ENCODE peak calls at places on chromosomes 7 and 10, in five cellular contexts. S is upper lobe of left lung, H is stomach, T is sigmoid colon, F is GM23338. U is an unnamed sample.

GRCh38 chr7:115087437-115087836 is 165.5 kb downstream of the MDFIC start:
- DNase-seq in H (no peak), S (peak), T (no peak), F (peak), U (no peak)

GRCh38 chr7:70744414-70744942 is 387.5 kb upstream of the GALNT17 start:
- DNase-seq in F (no peak), S (no peak), T (no peak), H (no peak), U (no peak)

GRCh38 chr7:55052726-55053431 is 34.1 kb downstream of the EGFR start:
- DNase-seq in H (no peak), F (no peak), S (no peak), T (no peak), U (no peak)

GRCh38 chr10:62815373-62816111 is 624 bp downstream of the EGR2 start:
- DNase-seq in F (peak), H (no peak), T (no peak), S (no peak), U (peak)

GRCh38 chr7:945556-946255 is 8.8 kb downstream of the ADAP1 start:
- DNase-seq in H (peak), F (peak), T (peak), S (peak), U (peak)

GRCh38 chr7:143303733-143304132 is 12.2 kb upstream of the CLCN1 start:
- DNase-seq in H (no peak), S (no peak), T (no peak), F (no peak), U (no peak)

GRCh38 chr10:73439605-73440298 is 6.4 kb upstream of the MSS51 start:
- DNase-seq in T (no peak), S (no peak), F (no peak), H (no peak), U (no peak)

GRCh38 chr7:82506208-82506607 is 62.6 kb upstream of the CACNA2D1 start:
- DNase-seq in H (no peak), T (no peak), F (no peak), S (no peak), U (no peak)

GRCh38 chr7:44057849-44058758 is 7.3 kb downstream of the PGAM2 start:
- DNase-seq in H (no peak), S (peak), F (no peak), T (peak), U (peak)

GRCh38 chr10:95550073-95550672 is 11.0 kb downstream of the SORBS1 start:
- DNase-seq in S (no peak), H (peak), T (no peak), F (no peak), U (no peak)

GRCh38 chr7:5780801-5781496 is 514 bp downstream of the RNF216 start:
- DNase-seq in T (peak), S (peak), F (peak), H (peak), U (peak)

GRCh38 chr7:10079572-10079971 is 894.1 kb upstream of the PHF14 start:
- DNase-seq in F (no peak), S (no peak), H (no peak), T (no peak), U (no peak)
- TF ChIP-seq CTCF in F (no peak), S (no peak), H (no peak), T (no peak), U (no peak)

GRCh38 chr10:49508249-49508648 is 30.7 kb downstream of the ERCC6 start:
- DNase-seq in S (no peak), H (no peak), F (no peak), T (no peak), U (no peak)
- TF ChIP-seq POLR2AphosphoS5 in S (no peak), H (no peak), F (no peak), T (no peak), U (no peak)

DNA sequence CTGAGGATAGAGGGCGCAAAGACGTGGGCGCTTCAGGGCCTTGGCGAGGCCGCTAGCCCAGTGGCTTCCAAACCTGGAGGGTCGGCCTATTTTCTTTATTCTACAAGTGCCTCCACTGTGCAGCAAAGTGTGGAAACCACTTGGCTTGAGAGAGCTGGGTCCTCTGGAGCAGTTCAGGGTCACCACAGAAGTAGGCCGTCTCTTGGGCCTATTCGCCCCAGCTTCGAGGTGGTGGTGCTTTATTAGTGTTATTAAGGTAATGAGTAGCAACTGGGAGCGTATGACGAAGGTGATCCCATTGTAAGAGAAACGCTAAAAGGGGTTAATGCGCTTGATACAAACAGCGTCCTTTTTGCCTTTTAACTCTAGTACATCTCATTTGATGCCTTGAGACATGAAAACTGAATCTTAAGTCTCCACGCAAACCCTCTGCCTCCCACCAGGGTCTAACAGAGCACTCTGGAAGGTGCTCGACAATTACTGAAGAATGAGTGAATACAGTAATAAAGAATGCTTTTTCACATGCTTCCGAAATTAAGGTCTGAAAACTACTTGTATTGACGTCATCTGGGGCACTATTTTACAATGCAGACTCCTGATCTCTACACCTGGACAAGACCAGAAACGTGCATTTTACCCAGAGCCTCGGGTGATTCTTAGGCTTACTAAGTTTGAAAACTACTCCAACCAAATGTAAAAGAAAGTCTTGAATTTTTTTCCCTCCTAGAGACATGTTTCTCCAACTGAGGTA is 647 bp upstream of the GSAP start:
- DNase-seq in F (no peak), T (no peak), S (peak), H (no peak), U (no peak)
- TF ChIP-seq CTCF in F (peak), T (no peak), S (no peak), H (no peak), U (no peak)

DNA sequence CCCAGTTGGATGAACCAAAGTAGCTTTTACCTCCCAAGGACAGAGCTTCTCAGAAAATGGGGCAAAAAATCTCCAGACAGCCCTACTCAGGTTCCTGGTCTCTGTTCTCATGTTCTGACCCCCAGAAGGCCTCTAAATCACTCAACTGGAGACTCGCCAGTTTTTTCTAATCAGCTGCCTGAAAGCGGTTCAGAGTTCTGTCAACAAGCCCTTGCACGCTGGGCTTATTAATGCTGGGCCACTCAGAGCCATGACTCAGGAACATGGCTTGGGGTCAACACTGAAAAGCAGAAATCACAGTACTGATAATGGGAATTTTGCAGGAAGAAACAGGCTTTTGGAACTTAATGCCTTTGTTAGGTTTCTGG is 15.3 kb downstream of the ECHDC3 start:
- DNase-seq in S (peak), F (no peak), T (peak), H (peak), U (no peak)
- TF ChIP-seq POLR2AphosphoS5 in S (no peak), F (no peak), T (no peak), H (no peak), U (no peak)

GRCh38 chr10:34156781-34157425 is 658.2 kb downstream of the PARD3 start:
- DNase-seq in H (no peak), T (no peak), F (no peak), S (no peak), U (no peak)
- TF ChIP-seq CTCF in H (no peak), T (no peak), F (no peak), S (no peak), U (no peak)

DNA sequence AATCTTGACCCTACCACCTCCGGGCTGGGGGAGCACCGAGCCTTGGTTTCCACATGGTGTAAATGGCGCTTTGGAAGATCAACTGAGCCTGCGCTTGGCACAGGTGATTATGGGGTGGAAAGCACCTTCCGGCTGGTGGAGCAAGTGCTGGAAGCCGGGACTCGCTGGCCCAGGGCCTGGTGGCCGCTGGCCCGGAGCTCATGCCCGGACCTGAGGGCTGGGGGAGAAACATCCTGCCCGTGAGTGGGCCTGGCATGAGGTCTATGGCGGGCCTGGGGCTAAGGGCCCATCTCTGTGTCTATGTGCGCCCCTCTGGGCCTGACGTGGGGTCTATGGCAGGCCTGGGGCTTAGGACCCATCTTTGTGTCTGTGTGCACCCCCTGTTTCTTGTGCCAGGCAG is 14.2 kb upstream of the LFNG start:
- DNase-seq in S (no peak), T (no peak), F (no peak), H (no peak), U (no peak)
- TF ChIP-seq POLR2AphosphoS5 in S (no peak), T (no peak), F (no peak), H (no peak), U (no peak)

GRCh38 chr10:102009801-102010425 is 46.1 kb downstream of the ARMH3 start:
- DNase-seq in H (peak), F (peak), T (peak), S (peak), U (no peak)
- TF ChIP-seq CTCF in H (no peak), F (peak), T (peak), S (peak), U (peak)

DNA sequence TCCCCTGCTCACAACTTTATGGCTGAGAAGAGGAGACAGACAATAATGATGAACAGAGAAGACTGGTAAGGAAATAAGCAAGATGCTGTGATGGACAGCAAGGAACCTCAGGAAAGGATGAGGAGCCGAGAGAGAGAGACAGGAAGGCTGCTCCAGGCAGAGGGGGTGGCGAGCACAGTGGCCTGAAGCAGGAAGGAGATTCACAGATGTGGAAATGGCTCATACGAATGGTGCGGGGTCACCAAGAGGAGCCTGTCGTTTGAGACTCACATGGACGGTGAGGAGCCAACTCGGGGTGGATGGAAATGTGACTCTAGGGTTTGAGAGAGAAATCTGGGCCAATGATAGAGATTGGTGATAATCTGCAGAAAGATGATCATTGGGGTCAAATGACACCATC is 43.7 kb downstream of the KIAA1549 start:
- DNase-seq in F (no peak), S (no peak), T (no peak), H (no peak), U (no peak)
- TF ChIP-seq POLR2AphosphoS5 in F (no peak), S (no peak), T (no peak), H (no peak), U (no peak)

DNA sequence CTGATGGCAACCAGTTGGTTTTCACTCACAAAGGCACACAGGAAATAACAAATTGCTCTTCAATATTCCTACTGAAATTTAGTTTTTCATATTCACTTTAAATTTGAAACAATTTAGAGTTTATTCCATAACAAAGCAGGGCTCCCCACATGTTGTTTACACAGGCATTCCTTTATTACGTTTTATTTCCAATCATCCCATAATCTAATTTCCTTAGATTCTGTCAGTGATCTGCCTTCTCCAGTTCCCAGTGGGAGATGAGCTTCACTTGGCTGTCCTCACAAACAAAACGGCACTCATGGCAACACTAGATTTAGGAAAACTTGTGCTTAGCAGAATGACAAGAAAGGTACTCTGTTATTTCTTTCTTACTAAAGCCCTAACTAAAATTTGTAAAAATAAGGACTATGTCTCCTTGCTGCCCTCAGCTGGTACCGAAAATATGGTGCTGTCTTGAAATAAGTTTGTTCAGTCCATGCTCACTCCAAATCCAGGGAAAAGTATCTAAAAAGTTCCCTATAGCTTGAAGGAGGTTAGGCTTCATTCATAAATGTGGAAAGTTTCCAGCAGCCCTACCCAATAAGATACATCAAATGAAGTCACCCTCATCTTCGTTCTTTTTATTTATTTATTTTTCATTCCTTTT is 23.0 kb downstream of the PHYH start:
- DNase-seq in S (no peak), F (no peak), T (no peak), H (no peak), U (no peak)
- TF ChIP-seq CTCF in S (no peak), F (peak), T (no peak), H (no peak), U (no peak)

GRCh38 chr7:47191876-47192291 is 390.0 kb downstream of the TNS3 start:
- DNase-seq in S (peak), T (no peak), H (no peak), F (no peak), U (peak)

GRCh38 chr7:47196106-47196630 is 385.7 kb downstream of the TNS3 start:
- DNase-seq in F (no peak), H (no peak), T (no peak), S (no peak), U (no peak)

GRCh38 chr7:47193003-47193402 is 388.9 kb downstream of the TNS3 start:
- DNase-seq in F (no peak), H (no peak), S (no peak), T (no peak), U (no peak)

GRCh38 chr7:47195641-47196040 is 386.3 kb downstream of the TNS3 start:
- DNase-seq in H (no peak), F (peak), S (no peak), T (no peak), U (no peak)

DNA sequence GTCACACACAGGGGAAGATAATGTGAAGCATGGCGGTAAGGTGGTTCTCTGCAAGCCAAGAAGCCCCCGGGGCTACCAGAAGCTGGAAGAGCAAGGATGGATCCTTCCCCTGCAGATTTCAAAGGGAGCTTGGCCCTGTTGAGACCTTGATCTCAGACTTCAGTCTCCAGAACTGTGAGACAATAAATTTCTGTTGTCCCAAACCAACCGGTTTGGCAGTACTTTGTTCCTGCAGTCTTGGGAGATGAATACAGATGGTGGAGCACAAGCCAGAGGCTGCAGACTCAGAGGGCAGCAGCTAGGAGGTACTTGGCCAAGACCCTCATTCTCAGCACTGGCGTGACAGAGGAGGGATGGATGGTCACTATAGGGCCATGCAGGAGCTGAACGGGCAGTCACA is 387.4 kb downstream of the TNS3 start:
- DNase-seq in S (no peak), F (no peak), H (no peak), T (no peak), U (no peak)
- TF ChIP-seq POLR2AphosphoS5 in S (no peak), F (no peak), H (no peak), T (no peak), U (no peak)